ENCODE peak calls at places on chromosomes 4 and X, in six cellular contexts. M is prostate gland; B is RWPE2; O is tibial artery; C is psoas muscle; Q is CD8-positive, alpha-beta memory T cell. N is an unnamed sample. For H3K4me1, the result is how much of the 10 kb centered on the place peaks cover.

GRCh38 chr4:53804719-53805118 is 213.4 kb upstream of the LNX1 start:
- DNase-seq in C (no peak), O (no peak), Q (no peak), B (no peak), M (peak), N (no peak)

GRCh38 chr4:161172396-161173026 is 991.3 kb downstream of the FSTL5 start:
- DNase-seq in C (no peak), O (no peak), M (no peak), Q (no peak), B (no peak), N (no peak)

GRCh38 chrX:129646721-129647587 is 7.8 kb downstream of the APLN start:
- DNase-seq in O (no peak), C (no peak), Q (no peak), B (no peak), M (no peak), N (peak)

GRCh38 chr4:145694929-145695328 is 15.0 kb downstream of the C4orf51 start:
- DNase-seq in O (no peak), B (no peak), C (no peak), Q (no peak), M (no peak), N (no peak)

GRCh38 chr4:24770111-24770584 is 25.2 kb upstream of the SOD3 start:
- DNase-seq in O (peak), B (no peak), M (no peak), Q (no peak), C (no peak), N (no peak)

GRCh38 chr4:186918466-186918865 is 194.8 kb upstream of the FAT1 start:
- DNase-seq in B (no peak), O (no peak), C (no peak), Q (no peak), M (no peak), N (no peak)

GRCh38 chr4:82851902-82852750 is 38.8 kb downstream of the SEC31A start:
- DNase-seq in C (no peak), M (no peak), O (no peak), B (no peak), Q (peak), N (no peak)

GRCh38 chrX:24306430-24306829 is 7.4 kb downstream of the SUPT20HL2 start:
- DNase-seq in C (no peak), Q (no peak), B (no peak), M (no peak), O (no peak), N (no peak)

GRCh38 chr4:184097815-184098214 is 119.9 kb downstream of the ENPP6 start:
- DNase-seq in C (no peak), B (no peak), O (no peak), M (no peak), Q (no peak), N (no peak)

GRCh38 chrX:110847334-110847733 is 51.7 kb upstream of the CHRDL1 start:
- DNase-seq in M (peak), Q (peak), B (no peak), C (no peak), O (no peak), N (no peak)

GRCh38 chr4:119939066-119939995 is 127.3 kb downstream of the MAD2L1 start:
- DNase-seq in B (no peak), C (no peak), O (no peak), Q (no peak), M (no peak), N (no peak)

GRCh38 chr4:107258359-107258758 is 222.2 kb upstream of the DKK2 start:
- DNase-seq in C (no peak), O (no peak), M (no peak), Q (no peak), B (peak), N (no peak)

GRCh38 chr4:31674313-31674947 is 954.3 kb downstream of the PCDH7 start:
- DNase-seq in B (no peak), Q (no peak), M (no peak), O (no peak), C (no peak), N (no peak)

GRCh38 chr4:154208424-154208823 is 283.2 kb downstream of the DCHS2 start:
- DNase-seq in Q (no peak), C (no peak), M (no peak), B (peak), O (no peak), N (no peak)

GRCh38 chrX:920234-920799 is 289.7 kb downstream of the SHOX start:
- DNase-seq in B (no peak), C (no peak), M (no peak), O (no peak), Q (no peak), N (no peak)

GRCh38 chr4:15955670-15956069 is 7.3 kb downstream of the FGFBP2 start:
- DNase-seq in C (no peak), B (no peak), O (no peak), Q (no peak), M (no peak), N (no peak)

GRCh38 chrX:14362731-14363130 is 166.6 kb upstream of the GLRA2 start:
- DNase-seq in O (no peak), Q (no peak), C (no peak), M (no peak), B (no peak), N (no peak)

GRCh38 chr4:82951196-82951595 is 50.7 kb downstream of the THAP9 start:
- DNase-seq in O (no peak), B (no peak), C (no peak), M (no peak), Q (no peak), N (no peak)

GRCh38 chr4:137536789-137537561 is 4.7 kb upstream of the PCDH18 start:
- DNase-seq in O (no peak), C (no peak), M (no peak), Q (no peak), B (no peak), N (no peak)

GRCh38 chrX:150308532-150309157 is 54.5 kb upstream of the MAMLD1 start:
- DNase-seq in O (no peak), C (no peak), B (no peak), M (no peak), Q (no peak), N (no peak)

GRCh38 chrX:72031118-72031517 is 100.6 kb downstream of the RTL5 start:
- DNase-seq in Q (no peak), O (no peak), C (no peak), B (no peak), M (no peak), N (no peak)

GRCh38 chr4:25308761-25309160 is 3.8 kb upstream of the ZCCHC4 start:
- DNase-seq in B (no peak), O (no peak), M (no peak), C (no peak), Q (no peak), N (no peak)

GRCh38 chrX:9555354-9555753 is 90.5 kb downstream of the TBL1X start:
- DNase-seq in O (no peak), Q (no peak), M (no peak), B (no peak), C (no peak), N (no peak)

GRCh38 chr4:188434686-188435085 is 295.4 kb downstream of the TRIML1 start:
- DNase-seq in B (no peak), O (no peak), Q (no peak), C (no peak), M (no peak), N (no peak)

GRCh38 chrX:153462291-153462690 is 8.1 kb downstream of the HAUS7 start:
- DNase-seq in O (no peak), M (no peak), C (peak), B (no peak), Q (no peak), N (no peak)

GRCh38 chr4:126572264-126572663 is 1060.5 kb upstream of the INTU start:
- DNase-seq in O (no peak), B (no peak), Q (no peak), C (no peak), M (no peak), N (no peak)

GRCh38 chr4:104491826-104492771 is 2.6 kb downstream of the CXXC4 start:
- DNase-seq in C (no peak), M (peak), Q (no peak), O (no peak), B (no peak), N (no peak)

GRCh38 chr4:89249716-89250361 is 57.8 kb downstream of the GPRIN3 start:
- DNase-seq in Q (no peak), O (no peak), M (no peak), B (no peak), C (no peak), N (no peak)

GRCh38 chr4:185209031-185209851 is at the start of gene SNX25:
- DNase-seq in B (no peak), M (peak), C (peak), O (peak), Q (peak), N (peak)

GRCh38 chrX:110241816-110242215 is 76.1 kb downstream of the AMMECR1 start:
- DNase-seq in O (no peak), C (no peak), M (peak), Q (no peak), B (no peak), N (no peak)

GRCh38 chr4:125388653-125389052 is 73.9 kb downstream of the FAT4 start:
- DNase-seq in Q (no peak), B (no peak), C (no peak), M (no peak), O (no peak), N (no peak)

GRCh38 chr4:3639613-3640586 is 107.7 kb upstream of the LRPAP1 start:
- DNase-seq in Q (no peak), B (no peak), C (peak), M (peak), O (no peak), N (no peak)

GRCh38 chr4:8351931-8352367 is 82.4 kb downstream of the HTRA3 start:
- DNase-seq in B (no peak), M (peak), C (peak), Q (no peak), O (peak), N (no peak)

GRCh38 chr4:156971623-156972369 is at the start of gene PDGFC:
- DNase-seq in C (peak), M (peak), Q (no peak), B (peak), O (peak), N (peak)

GRCh38 chr4:74830928-74831327 is 36.6 kb upstream of the BTC start:
- DNase-seq in B (no peak), C (no peak), M (no peak), O (no peak), Q (no peak), N (no peak)

GRCh38 chr4:123107444-123108252 is 185.3 kb upstream of the NUDT6 start:
- DNase-seq in Q (no peak), M (no peak), B (peak), C (no peak), O (no peak), N (no peak)

GRCh38 chr4:40648742-40649281 is 19.1 kb upstream of the RBM47 start:
- DNase-seq in M (no peak), C (no peak), Q (no peak), O (peak), B (no peak), N (no peak)

GRCh38 chr4:88010921-88011320 is 3.5 kb downstream of the PKD2 start:
- DNase-seq in O (no peak), Q (no peak), M (no peak), B (no peak), C (no peak), N (no peak)

GRCh38 chr4:3077796-3078195 is 3.3 kb downstream of the HTT start:
- DNase-seq in M (no peak), Q (no peak), C (no peak), O (no peak), B (no peak), N (no peak)

GRCh38 chr4:147492761-147493160 is 11.9 kb downstream of the EDNRA start:
- DNase-seq in C (no peak), Q (no peak), B (no peak), M (no peak), O (peak), N (no peak)

GRCh38 chr4:147494301-147494700 is 13.4 kb downstream of the EDNRA start:
- DNase-seq in O (no peak), C (no peak), M (no peak), Q (no peak), B (no peak), N (no peak)

GRCh38 chr4:147488551-147488950 is 7.7 kb downstream of the EDNRA start:
- DNase-seq in B (no peak), Q (no peak), C (no peak), M (no peak), O (no peak), N (no peak)

GRCh38 chr4:147491076-147491475 is 10.2 kb downstream of the EDNRA start:
- DNase-seq in O (no peak), M (no peak), B (no peak), Q (no peak), C (no peak), N (no peak)

DNA sequence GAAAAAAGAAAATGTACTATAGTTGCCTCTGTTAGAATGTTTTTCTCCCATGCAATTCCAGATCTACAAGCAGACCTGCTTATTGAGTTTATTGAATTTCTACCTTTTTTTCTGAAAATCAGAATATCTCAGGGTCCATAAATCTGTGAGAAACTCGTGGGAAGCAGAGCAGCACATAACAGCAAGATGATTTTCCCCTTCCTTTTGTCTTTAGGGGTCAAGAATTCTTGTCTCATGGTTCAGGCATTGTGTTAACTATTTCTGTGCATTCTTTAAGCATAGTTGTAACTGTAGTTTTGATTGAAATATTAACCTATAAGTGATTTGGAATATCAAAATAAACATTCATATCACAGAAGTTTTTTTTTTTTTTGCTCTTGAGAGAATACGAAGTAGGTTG is 11.4 kb downstream of the EDNRA start:
- DNase-seq in M (no peak), B (no peak), O (no peak), Q (no peak), C (no peak), N (no peak)
- H3K4me1 ChIP-seq in M (under half), B (under half), O (under half), Q (under half), C (under half), N (under half)

GRCh38 chrX:154991039-154991438 is 31.5 kb downstream of the F8 start:
- DNase-seq in C (no peak), Q (no peak), B (no peak), O (no peak), M (no peak), N (no peak)
- H3K4me1 ChIP-seq in C (under half), Q (under half), B (under half), O (under half), M (under half), N (under half)

DNA sequence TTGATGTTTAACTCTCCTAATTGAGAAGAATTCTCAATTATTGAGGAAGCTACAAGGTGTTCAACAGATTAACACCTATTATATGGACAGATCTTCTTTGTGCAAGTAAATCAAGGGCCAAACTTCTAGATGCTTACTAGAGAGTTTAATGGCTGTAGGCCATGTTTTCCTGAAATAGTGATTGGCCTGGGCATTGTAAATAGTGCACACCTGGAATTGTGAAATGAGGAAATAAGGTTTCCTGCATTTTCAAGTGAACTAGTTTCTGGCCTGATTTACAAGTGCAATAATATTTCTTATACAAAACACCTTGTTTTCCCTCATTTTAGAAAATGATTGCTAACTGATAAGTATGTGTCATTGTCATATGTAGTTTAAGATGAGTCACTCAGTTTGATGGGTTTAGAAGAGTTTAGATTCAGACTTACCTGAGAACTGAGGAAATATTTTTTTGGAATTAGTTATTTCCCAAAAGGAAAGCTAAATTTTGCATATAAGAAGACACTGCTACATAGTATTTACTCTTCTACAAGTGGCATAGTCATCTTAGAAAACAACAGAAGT is 21.2 kb downstream of the AFF1 start:
- DNase-seq in M (no peak), Q (no peak), B (no peak), C (no peak), O (no peak), N (no peak)
- H3K4me1 ChIP-seq in M (under half), Q (under half), B (under half), C (under half), O (under half), N (under half)

DNA sequence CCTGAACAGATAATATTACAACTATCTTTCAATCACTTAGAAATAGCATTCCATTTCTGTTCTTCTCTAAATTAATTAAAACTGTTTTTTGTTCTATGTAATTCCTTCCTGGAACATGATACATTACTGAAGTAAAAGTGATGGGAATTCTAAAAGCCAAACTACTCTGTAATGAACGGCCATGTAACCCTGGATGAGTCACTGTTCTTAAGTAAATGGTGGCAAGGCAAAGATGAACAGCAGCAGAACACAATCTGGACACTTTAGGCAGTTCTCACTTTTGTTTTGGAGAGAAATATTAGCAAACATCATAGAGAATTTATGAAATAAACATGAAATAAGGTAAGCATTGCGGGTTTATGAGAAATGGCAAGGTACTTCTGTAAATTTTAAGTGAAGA is 1.2 kb upstream of the GPR82 start:
- DNase-seq in Q (no peak), O (no peak), M (no peak), B (no peak), C (no peak), N (no peak)
- H3K4me1 ChIP-seq in Q (under half), O (under half), M (under half), B (under half), C (under half), N (under half)

GRCh38 chr4:56371426-56372220 is 15.7 kb downstream of the AASDH start:
- DNase-seq in M (no peak), C (no peak), B (no peak), O (no peak), Q (no peak), N (no peak)

GRCh38 chr4:56374956-56375355 is 12.3 kb downstream of the AASDH start:
- DNase-seq in C (no peak), O (no peak), B (no peak), M (no peak), Q (no peak), N (no peak)

GRCh38 chr4:56372774-56373173 is 14.5 kb downstream of the AASDH start:
- DNase-seq in M (no peak), B (no peak), O (no peak), C (no peak), Q (no peak), N (no peak)

GRCh38 chr4:56375458-56375857 is 11.8 kb downstream of the AASDH start:
- DNase-seq in B (no peak), C (no peak), Q (no peak), O (no peak), M (no peak), N (no peak)

GRCh38 chr4:56370377-56370776 is 16.9 kb downstream of the AASDH start:
- DNase-seq in M (no peak), C (no peak), O (no peak), Q (no peak), B (no peak), N (no peak)
- H3K4me1 ChIP-seq in M (under half), C (under half), O (under half), Q (under half), B (under half), N (under half)